ENCODE peak calls at places on chromosomes 16 and 17, in seven cellular contexts. O is H9, I is HL-60, S is ovary, X is AG10803, Y is MCF 10A, G is chondrocyte. T is an unnamed sample.

GRCh38 chr16:60059141-60059540 is 1325.0 kb upstream of the GOT2 start:
- DNase-seq in O (no peak), I (no peak), S (no peak), X (no peak), Y (no peak), G (no peak), T (no peak)

GRCh38 chr17:48241131-48241591 is 133.6 kb downstream of the SNX11 start:
- DNase-seq in O (no peak), I (peak), S (no peak), X (peak), Y (peak), G (no peak), T (peak)

GRCh38 chr17:32102697-32103096 is 39.6 kb upstream of the RHOT1 start:
- DNase-seq in O (no peak), I (no peak), S (no peak), X (peak), Y (no peak), G (no peak), T (no peak)

GRCh38 chr16:75996491-75996890 is 270.2 kb upstream of the CPHXL start:
- DNase-seq in O (no peak), I (no peak), S (no peak), X (no peak), Y (peak), G (no peak), T (no peak)

GRCh38 chr17:6797718-6798351 is 21.8 kb downstream of the FBXO39 start:
- DNase-seq in O (no peak), I (no peak), S (no peak), X (peak), Y (peak), G (no peak), T (no peak)

GRCh38 chr16:30535106-30535776 is 583 bp upstream of the ZNF747 start:
- DNase-seq in O (peak), I (no peak), S (no peak), X (no peak), Y (no peak), G (no peak), T (no peak)

GRCh38 chr17:81428121-81428515 is 32.9 kb downstream of the BAHCC1 start:
- DNase-seq in O (no peak), I (peak), S (no peak), X (peak), Y (no peak), G (no peak), T (no peak)

GRCh38 chr16:83937267-83937666 is 15.8 kb upstream of the OSGIN1 start:
- DNase-seq in O (no peak), I (no peak), S (no peak), X (no peak), Y (no peak), G (no peak), T (no peak)

GRCh38 chr17:37743875-37744632 is 805 bp downstream of the HNF1B start:
- DNase-seq in O (peak), I (no peak), S (no peak), X (no peak), Y (no peak), G (peak), T (no peak)

GRCh38 chr16:66382966-66383299 is 16.4 kb downstream of the CDH5 start:
- DNase-seq in O (no peak), I (no peak), S (no peak), X (peak), Y (peak), G (no peak), T (no peak)

GRCh38 chr16:66381585-66382170 is 15.2 kb downstream of the CDH5 start:
- DNase-seq in O (no peak), I (no peak), S (no peak), X (no peak), Y (no peak), G (no peak), T (no peak)

GRCh38 chr16:66383551-66383950 is 17.1 kb downstream of the CDH5 start:
- DNase-seq in O (no peak), I (no peak), S (no peak), X (no peak), Y (no peak), G (no peak), T (peak)

GRCh38 chr16:66380421-66380820 is 13.9 kb downstream of the CDH5 start:
- DNase-seq in O (no peak), I (no peak), S (no peak), X (no peak), Y (no peak), G (no peak), T (no peak)

GRCh38 chr16:66382171-66382965 is 15.9 kb downstream of the CDH5 start:
- DNase-seq in O (peak), I (no peak), S (no peak), X (peak), Y (peak), G (no peak), T (peak)
- TF ChIP-seq CTCF in O (peak), I (no peak), S (no peak), X (no peak), Y (no peak), G (peak), T (no peak)

GRCh38 chr16:10497132-10498088 is 83.0 kb downstream of the EMP2 start:
- DNase-seq in O (no peak), I (no peak), S (no peak), X (no peak), Y (no peak), G (no peak), T (no peak)

GRCh38 chr16:10504404-10504885 is 76.0 kb downstream of the EMP2 start:
- DNase-seq in O (no peak), I (no peak), S (no peak), X (no peak), Y (no peak), G (no peak), T (no peak)

GRCh38 chr16:10500582-10500981 is 79.8 kb downstream of the EMP2 start:
- DNase-seq in O (no peak), I (no peak), S (no peak), X (no peak), Y (no peak), G (no peak), T (no peak)

GRCh38 chr16:10502766-10503165 is 77.6 kb downstream of the EMP2 start:
- DNase-seq in O (no peak), I (no peak), S (no peak), X (no peak), Y (no peak), G (no peak), T (no peak)

GRCh38 chr16:10501016-10501607 is 79.3 kb downstream of the EMP2 start:
- DNase-seq in O (no peak), I (no peak), S (no peak), X (no peak), Y (no peak), G (no peak), T (no peak)
- TF ChIP-seq CTCF in O (no peak), I (no peak), S (no peak), X (no peak), Y (no peak), G (no peak), T (no peak)

GRCh38 chr16:12794486-12795399 is 8.9 kb downstream of the CPPED1 start:
- DNase-seq in O (no peak), I (no peak), S (no peak), X (no peak), Y (no peak), G (no peak), T (no peak)

GRCh38 chr16:12796498-12796897 is 7.2 kb downstream of the CPPED1 start:
- DNase-seq in O (no peak), I (no peak), S (no peak), X (no peak), Y (no peak), G (no peak), T (no peak)

GRCh38 chr16:12788758-12789157 is 14.9 kb downstream of the CPPED1 start:
- DNase-seq in O (no peak), I (no peak), S (no peak), X (no peak), Y (no peak), G (no peak), T (no peak)

GRCh38 chr16:12791340-12791739 is 12.3 kb downstream of the CPPED1 start:
- DNase-seq in O (no peak), I (no peak), S (no peak), X (no peak), Y (no peak), G (no peak), T (no peak)

GRCh38 chr16:12793120-12793889 is 10.4 kb downstream of the CPPED1 start:
- DNase-seq in O (peak), I (no peak), S (no peak), X (no peak), Y (no peak), G (no peak), T (no peak)
- TF ChIP-seq CTCF in O (peak), I (no peak), S (no peak), X (no peak), Y (no peak), G (no peak), T (no peak)

DNA sequence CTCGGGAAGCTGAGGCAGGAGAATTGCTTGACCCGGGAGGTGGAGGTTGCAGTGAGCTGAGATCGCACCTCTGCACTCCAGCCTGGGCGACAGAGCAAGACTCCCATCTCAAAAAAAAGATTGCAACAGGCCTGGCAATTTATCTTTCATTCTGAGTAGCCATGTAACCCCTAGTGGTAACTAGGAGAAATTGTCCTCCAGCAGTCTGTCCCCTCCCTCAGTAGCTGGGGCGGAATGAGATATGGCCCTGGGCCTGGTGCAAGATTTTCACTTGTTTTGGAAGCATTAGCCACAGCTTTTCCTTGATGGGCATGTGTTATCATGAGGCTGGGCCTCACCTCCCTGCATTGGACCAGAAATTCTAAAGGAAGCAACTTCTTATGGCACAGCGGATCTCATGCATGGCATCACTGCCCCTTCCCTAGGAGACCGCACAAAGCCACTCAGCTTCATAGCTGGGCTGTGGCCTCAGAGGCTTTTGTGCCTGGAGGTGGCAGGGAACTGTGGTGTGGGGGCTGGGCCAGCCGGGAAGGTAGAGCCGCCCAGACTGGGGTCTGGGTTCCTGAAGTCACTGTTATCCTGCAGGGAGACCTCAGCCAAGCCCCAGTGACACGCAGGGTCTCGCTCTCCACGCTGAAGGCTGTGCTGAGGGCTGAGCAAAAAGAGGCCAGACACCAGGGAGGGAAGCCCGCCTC is 13.4 kb downstream of the NATD1 start:
- DNase-seq in O (peak), I (peak), S (no peak), X (peak), Y (peak), G (no peak), T (no peak)
- TF ChIP-seq CTCF in O (peak), I (peak), S (no peak), X (peak), Y (peak), G (peak), T (peak)

GRCh38 chr17:73595068-73595865 is 49.0 kb downstream of the SDK2 start:
- DNase-seq in O (peak), I (peak), S (peak), X (peak), Y (peak), G (no peak), T (no peak)
- TF ChIP-seq CTCF in O (peak), I (no peak), S (no peak), X (peak), Y (peak), G (peak), T (peak)

DNA sequence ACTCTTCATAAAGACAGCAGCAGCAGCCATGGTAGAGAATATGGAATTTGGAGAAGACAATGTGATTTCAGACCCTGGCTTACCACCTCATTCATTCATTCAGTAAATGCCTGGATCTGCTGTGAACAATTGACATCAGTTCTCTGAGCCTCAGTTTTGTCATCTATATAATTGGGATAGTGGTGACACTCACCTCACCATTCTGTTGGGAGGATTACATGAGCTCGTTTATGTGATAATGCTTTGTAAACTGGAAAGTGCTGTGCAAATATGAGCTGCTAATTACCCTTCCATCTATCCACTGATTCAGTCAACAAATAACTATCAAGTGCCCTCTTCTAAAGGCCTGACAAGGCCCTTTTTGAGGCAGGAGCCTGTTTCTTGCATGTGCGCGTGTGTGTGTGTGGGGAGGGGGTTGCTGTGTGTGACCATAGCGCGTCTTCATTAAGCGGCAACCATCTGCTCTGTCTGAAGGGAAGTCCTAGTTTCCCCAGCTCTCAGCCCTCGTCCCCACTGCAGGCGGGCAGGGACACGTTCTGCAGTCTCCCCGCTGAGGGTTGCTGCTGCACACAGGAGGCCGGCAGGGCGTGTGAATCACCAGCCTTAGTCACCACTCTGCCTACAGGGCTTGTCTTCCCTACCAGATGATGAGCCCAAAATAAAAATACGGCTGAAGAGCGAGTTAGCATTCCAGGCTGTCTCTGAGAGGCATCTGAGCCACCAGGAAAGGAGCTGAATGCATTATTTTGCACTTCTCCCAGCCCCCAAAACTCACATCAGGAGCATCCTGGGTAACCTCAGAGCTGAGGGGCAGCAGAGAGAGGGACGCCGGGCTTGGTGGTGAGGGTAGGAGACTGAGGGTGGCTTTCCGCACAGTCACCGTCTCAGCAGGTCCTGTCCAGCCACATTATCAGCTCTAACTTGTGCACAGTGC is 19.9 kb downstream of the ARL4D start:
- DNase-seq in O (peak), I (peak), S (peak), X (peak), Y (peak), G (peak), T (no peak)
- TF ChIP-seq CTCF in O (no peak), I (no peak), S (no peak), X (peak), Y (no peak), G (peak), T (no peak)

GRCh38 chr16:22054847-22055590 is 37.3 kb upstream of the VWA3A start:
- DNase-seq in O (no peak), I (no peak), S (no peak), X (no peak), Y (no peak), G (no peak), T (no peak)

GRCh38 chr16:22052985-22053384 is 39.4 kb upstream of the VWA3A start:
- DNase-seq in O (no peak), I (no peak), S (no peak), X (no peak), Y (peak), G (no peak), T (no peak)

GRCh38 chr16:22053921-22054341 is 38.4 kb upstream of the VWA3A start:
- DNase-seq in O (no peak), I (no peak), S (no peak), X (no peak), Y (no peak), G (no peak), T (no peak)

GRCh38 chr16:22050963-22051362 is 41.4 kb upstream of the VWA3A start:
- DNase-seq in O (no peak), I (no peak), S (no peak), X (no peak), Y (peak), G (no peak), T (no peak)

GRCh38 chr16:22055881-22056280 is 36.5 kb upstream of the VWA3A start:
- DNase-seq in O (peak), I (no peak), S (no peak), X (no peak), Y (no peak), G (no peak), T (no peak)
- TF ChIP-seq CTCF in O (peak), I (no peak), S (no peak), X (no peak), Y (no peak), G (no peak), T (no peak)

GRCh38 chr17:67519801-67520251 is 142.7 kb downstream of the PITPNC1 start:
- DNase-seq in O (peak), I (no peak), S (no peak), X (no peak), Y (no peak), G (no peak), T (no peak)

GRCh38 chr17:67515490-67516088 is 138.5 kb downstream of the PITPNC1 start:
- DNase-seq in O (peak), I (no peak), S (no peak), X (no peak), Y (no peak), G (no peak), T (no peak)

GRCh38 chr17:67514998-67515397 is 137.9 kb downstream of the PITPNC1 start:
- DNase-seq in O (peak), I (no peak), S (no peak), X (no peak), Y (no peak), G (no peak), T (no peak)

GRCh38 chr17:67518881-67519280 is 141.8 kb downstream of the PITPNC1 start:
- DNase-seq in O (peak), I (no peak), S (no peak), X (peak), Y (no peak), G (no peak), T (no peak)

DNA sequence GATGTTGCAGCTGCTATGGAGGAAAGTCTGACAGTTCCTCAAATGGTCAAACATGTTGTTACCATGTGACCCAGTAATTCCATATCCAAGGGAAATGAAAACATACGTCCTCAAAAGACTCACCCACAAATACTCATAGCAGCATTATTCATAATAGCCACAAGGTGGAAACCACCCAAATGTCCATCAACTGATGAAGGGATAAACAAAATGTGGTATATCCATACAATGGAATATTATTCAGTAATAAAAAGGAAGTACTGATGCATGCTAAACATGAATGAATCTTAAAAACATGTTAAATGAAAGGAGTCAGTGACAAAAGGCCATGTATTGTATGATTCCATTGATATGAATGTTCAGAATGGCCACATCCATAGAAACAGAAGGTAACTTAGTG is 140.3 kb downstream of the PITPNC1 start:
- DNase-seq in O (no peak), I (no peak), S (no peak), X (no peak), Y (no peak), G (no peak), T (no peak)
- TF ChIP-seq CTCF in O (no peak), I (no peak), S (no peak), X (no peak), Y (no peak), G (peak), T (no peak)

GRCh38 chr17:77728022-77728671 is 230.4 kb upstream of the TNRC6C start:
- DNase-seq in O (peak), I (no peak), S (no peak), X (peak), Y (no peak), G (no peak), T (no peak)
- TF ChIP-seq CTCF in O (peak), I (no peak), S (no peak), X (peak), Y (no peak), G (peak), T (no peak)

T was measured in CD14-positive monocyte.